ENCODE peak calls at places on chromosomes 4 and X, in nine cellular contexts. G is activated CD4-positive, alpha-beta T cell treated with anti-CD3 and anti-CD28 coated beads for 36 hours; E is SJSA1; Q is effector memory CD4-positive, alpha-beta T cell; Z is NAMALWA; K is dermis microvascular lymphatic vessel endothelial cell; B is fibroblast of gingiva; F is AG09309; M is Right ventricle myocardium superior. W is an unnamed sample.

GRCh38 chr4:14865804-14866203 is 136.5 kb upstream of the CPEB2 start:
- DNase-seq in G (no peak), E (no peak), Q (no peak), Z (no peak), K (no peak), B (peak; percentile 49), F (no peak), M (no peak), W (peak; percentile 73)

GRCh38 chr4:87977521-87978278 is 2.2 kb downstream of the SPP1 start:
- DNase-seq in G (no peak), E (no peak), Q (no peak), Z (no peak), K (no peak), B (no peak), F (no peak), M (no peak), W (no peak)

GRCh38 chrX:110852180-110852579 is 56.6 kb upstream of the CHRDL1 start:
- DNase-seq in G (peak; percentile 10), E (peak; percentile 2), Q (no peak), Z (peak; percentile 47), K (peak; percentile 5), B (peak; percentile 6), F (no peak), M (no peak), W (peak; percentile 49)

GRCh38 chr4:89121711-89122387 is 10.5 kb downstream of the TIGD2 start:
- DNase-seq in G (no peak), E (peak; percentile 86), Q (no peak), Z (no peak), K (no peak), B (no peak), F (no peak), M (no peak), W (no peak)

GRCh38 chr4:76951333-76952033 is 1.9 kb downstream of the SEPTIN11 start:
- DNase-seq in G (no peak), E (peak; percentile 56), Q (no peak), Z (no peak), K (no peak), B (no peak), F (no peak), M (no peak), W (peak; percentile 49)

GRCh38 chrX:73289039-73289438 is 74.4 kb upstream of the NAP1L2 start:
- DNase-seq in G (peak; percentile 3), E (no peak), Q (no peak), Z (no peak), K (no peak), B (no peak), F (no peak), M (no peak), W (no peak)

GRCh38 chrX:102832661-102833060 is 104.4 kb upstream of the RAB40AL start:
- DNase-seq in G (no peak), E (peak; percentile 0), Q (no peak), Z (no peak), K (peak; percentile 6), B (peak; percentile 58), F (peak; percentile 38), M (no peak), W (peak; percentile 34)

GRCh38 chrX:115588180-115588579 is 27.2 kb downstream of the PLS3 start:
- DNase-seq in G (no peak), E (no peak), Q (no peak), Z (no peak), K (no peak), B (no peak), F (no peak), M (no peak), W (peak; percentile 25)

GRCh38 chr4:27770895-27771294 is 910.3 kb downstream of the STIM2 start:
- DNase-seq in G (no peak), E (no peak), Q (no peak), Z (no peak), K (no peak), B (no peak), F (no peak), M (no peak), W (no peak)

GRCh38 chr4:150782311-150782710 is 200.4 kb downstream of the MAB21L2 start:
- DNase-seq in G (no peak), E (peak; percentile 15), Q (no peak), Z (no peak), K (peak; percentile 58), B (no peak), F (no peak), M (no peak), W (peak; percentile 29)

GRCh38 chr4:14262221-14262620 is 634.7 kb upstream of the BOD1L1 start:
- DNase-seq in G (no peak), E (no peak), Q (no peak), Z (no peak), K (no peak), B (no peak), F (no peak), M (no peak), W (no peak)

GRCh38 chr4:184536881-184537248 is 62.5 kb upstream of the IRF2 start:
- DNase-seq in G (no peak), E (no peak), Q (no peak), Z (no peak), K (peak; percentile 2), B (no peak), F (no peak), M (no peak), W (no peak)

GRCh38 chr4:101321481-101322042 is 25.8 kb downstream of the PPP3CA start:
- DNase-seq in G (no peak), E (no peak), Q (no peak), Z (no peak), K (no peak), B (peak; percentile 14), F (no peak), M (no peak), W (peak; percentile 31)

GRCh38 chr4:57233391-57233790 is 123.2 kb upstream of the IGFBP7 start:
- DNase-seq in G (no peak), E (no peak), Q (no peak), Z (no peak), K (no peak), B (peak; percentile 25), F (no peak), M (no peak), W (peak; percentile 75)

GRCh38 chr4:86896596-86896995 is 4.4 kb upstream of the C4orf36 start:
- DNase-seq in G (no peak), E (no peak), Q (no peak), Z (no peak), K (no peak), B (no peak), F (no peak), M (no peak), W (no peak)